ENCODE peak calls at places on chromosomes 16 and 17, in five cellular contexts. A is HEK293T, D is HepG2, Y is GM12878, G is K562. Q is an unnamed sample.

GRCh38 chr17:77245162-77245926 is 104.6 kb downstream of the SEC14L1 start:
- DNase-seq in G (no peak), D (no peak), A (no peak), Y (peak), Q (no peak)

GRCh38 chr17:65824901-65825300 is 263.5 kb upstream of the AXIN2 start:
- DNase-seq in D (no peak), G (no peak), Y (no peak), A (no peak), Q (no peak)

GRCh38 chr17:70184770-70185169 is 15.4 kb downstream of the KCNJ2 start:
- DNase-seq in Y (no peak), D (no peak), G (no peak), A (no peak), Q (no peak)

GRCh38 chr17:73533801-73534574 is 110.3 kb downstream of the SDK2 start:
- DNase-seq in G (no peak), D (no peak), Y (no peak), A (no peak), Q (no peak)

GRCh38 chr16:85898521-85899442 is at the start of gene IRF8:
- DNase-seq in Y (peak), G (no peak), D (no peak), A (peak), Q (peak)

GRCh38 chr16:78462261-78463208 is 363.1 kb downstream of the WWOX start:
- DNase-seq in A (no peak), Y (no peak), G (no peak), D (peak), Q (no peak)

GRCh38 chr17:177155-177554 is 4.3 kb downstream of the DOC2B start:
- DNase-seq in A (no peak), G (no peak), Y (no peak), D (no peak), Q (no peak)

GRCh38 chr17:77422104-77422782 is 281.5 kb downstream of the SEC14L1 start:
- DNase-seq in Y (no peak), A (no peak), G (no peak), D (no peak), Q (no peak)

GRCh38 chr17:8563981-8564602 is 66.4 kb downstream of the MYH10 start:
- DNase-seq in G (no peak), D (no peak), Y (no peak), A (no peak), Q (no peak)

GRCh38 chr16:31129568-31130335 is 5.8 kb downstream of the PRSS8 start:
- DNase-seq in Y (no peak), A (no peak), D (no peak), G (no peak), Q (no peak)

GRCh38 chr17:17812211-17813054 is 24.4 kb downstream of the SREBF1 start:
- DNase-seq in Y (no peak), A (peak), G (peak), D (peak), Q (peak)

GRCh38 chr17:8947201-8947600 is 18.3 kb downstream of the PIK3R5 start:
- DNase-seq in D (no peak), A (no peak), G (no peak), Y (no peak), Q (no peak)

GRCh38 chr16:88010343-88010970 is 59.2 kb downstream of the BANP start:
- DNase-seq in D (no peak), Y (no peak), A (no peak), G (no peak), Q (no peak)

DNA sequence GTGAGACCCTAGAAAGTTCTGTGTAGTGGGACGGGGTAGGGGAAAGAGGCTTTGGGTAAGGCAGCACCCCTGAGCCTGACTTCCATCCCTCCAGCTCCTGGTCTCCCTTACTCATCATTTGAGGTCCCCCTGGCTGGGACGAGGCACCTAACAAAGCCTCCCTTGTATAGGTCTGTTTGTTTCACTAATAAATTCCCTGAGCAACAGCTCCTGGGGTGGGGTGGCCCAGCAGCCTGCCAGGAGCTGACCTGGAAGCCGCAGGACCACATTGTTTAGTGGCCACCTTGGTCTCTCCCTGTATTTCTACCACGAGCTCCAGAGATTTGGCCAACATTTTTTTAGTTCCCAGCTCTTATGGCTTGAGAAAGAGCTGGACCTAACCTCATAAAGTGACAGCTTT is 7.2 kb downstream of the PRR15L start:
- DNase-seq in D (peak), Y (no peak), A (no peak), G (no peak), Q (no peak)
- TF ChIP-seq FOXM1 in D (no peak), Y (no peak), A (no peak), G (no peak), Q (no peak)

DNA sequence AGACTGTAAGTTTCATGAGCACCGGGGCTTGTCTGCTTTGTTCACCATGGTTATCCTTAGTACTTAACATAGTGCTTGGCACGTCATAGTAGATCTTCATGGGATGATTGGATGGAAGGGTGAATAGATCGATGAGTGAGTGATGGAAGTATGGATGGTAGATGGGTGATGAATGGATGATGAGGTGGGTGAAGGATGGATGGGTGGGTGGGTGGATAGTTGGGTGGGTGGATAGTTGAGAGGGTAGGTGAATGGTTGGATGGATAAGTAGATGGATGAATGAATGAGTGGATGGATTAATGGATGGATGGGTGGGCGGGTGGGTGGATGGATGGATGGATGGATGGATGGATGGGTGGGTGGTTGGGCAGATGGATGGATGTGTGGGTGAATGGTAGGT is 133.2 kb upstream of the PLCG2 start:
- DNase-seq in G (no peak), D (no peak), Y (no peak), A (no peak), Q (no peak)
- TF ChIP-seq FOXM1 in G (no peak), D (no peak), Y (no peak), A (no peak), Q (no peak)

GRCh38 chr16:877242-878065 is 76.9 kb upstream of the GNG13 start:
- DNase-seq in G (no peak), Y (no peak), A (no peak), D (no peak), Q (no peak)

GRCh38 chr16:879461-879861 is 78.9 kb upstream of the GNG13 start:
- DNase-seq in A (no peak), D (no peak), G (no peak), Y (no peak), Q (no peak)

GRCh38 chr16:876523-877241 is 76.1 kb upstream of the GNG13 start:
- DNase-seq in Y (no peak), G (no peak), A (no peak), D (no peak), Q (no peak)

GRCh38 chr16:878886-879285 is 78.4 kb upstream of the GNG13 start:
- DNase-seq in G (no peak), A (no peak), Y (no peak), D (no peak), Q (no peak)

DNA sequence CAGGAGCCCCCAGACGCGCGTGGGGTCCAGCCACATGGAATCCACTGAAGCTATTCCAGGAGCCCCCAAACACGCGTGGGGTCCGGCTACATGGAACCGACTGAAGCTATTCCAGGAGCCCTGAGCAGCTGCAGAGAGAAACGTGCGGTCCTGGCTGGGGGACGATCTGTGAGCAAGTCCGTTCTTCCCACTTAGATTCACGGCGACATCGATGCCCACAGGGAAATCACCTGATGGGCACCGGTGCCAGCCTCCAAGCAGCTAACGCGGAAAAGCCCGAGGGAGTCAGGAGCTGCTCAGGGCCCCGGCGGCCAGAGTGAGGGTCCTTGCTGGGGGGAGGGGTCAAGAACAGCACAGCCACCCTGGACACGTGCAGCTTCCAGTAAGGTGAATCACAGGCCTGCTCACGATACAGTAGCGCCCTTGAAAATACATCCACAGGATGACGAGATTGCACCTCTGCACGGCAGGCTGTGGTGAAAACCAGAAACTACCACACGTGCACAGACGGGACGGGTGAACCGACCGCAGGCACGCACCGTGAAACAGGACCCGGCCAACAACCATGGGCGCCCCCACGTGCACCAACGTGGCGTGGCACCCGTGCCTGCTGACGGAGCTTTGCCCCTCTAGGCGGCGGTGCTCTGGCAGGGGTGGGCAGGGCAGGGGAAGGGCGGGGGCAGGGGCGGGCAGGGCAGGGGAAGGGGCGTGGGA is 77.7 kb upstream of the GNG13 start:
- DNase-seq in A (no peak), G (no peak), D (no peak), Y (no peak), Q (peak)
- TF ChIP-seq FOXM1 in A (no peak), G (no peak), D (no peak), Y (no peak), Q (no peak)

GRCh38 chr16:10665166-10665565 is 29.6 kb downstream of the TEKT5 start:
- DNase-seq in D (no peak), A (no peak), Y (no peak), G (no peak), Q (no peak)

GRCh38 chr16:10671729-10672128 is 23.0 kb downstream of the TEKT5 start:
- DNase-seq in A (no peak), G (no peak), Y (no peak), D (no peak), Q (no peak)

GRCh38 chr16:10669791-10670190 is 24.9 kb downstream of the TEKT5 start:
- DNase-seq in D (no peak), A (no peak), Y (no peak), G (no peak), Q (no peak)

GRCh38 chr16:10667239-10667638 is 27.5 kb downstream of the TEKT5 start:
- DNase-seq in D (no peak), A (no peak), Y (no peak), G (no peak), Q (no peak)

GRCh38 chr16:10668322-10669045 is 26.2 kb downstream of the TEKT5 start:
- DNase-seq in Y (no peak), D (peak), G (peak), A (peak), Q (peak)
- TF ChIP-seq FOXM1 in Y (no peak), D (no peak), G (no peak), A (no peak), Q (no peak)

GRCh38 chr16:27762441-27762840 is 212.5 kb downstream of the KATNIP start:
- DNase-seq in G (no peak), Y (no peak), D (no peak), A (no peak), Q (no peak)
- TF ChIP-seq FOXM1 in G (no peak), Y (no peak), D (no peak), A (no peak), Q (no peak)

GRCh38 chr17:31510273-31511175 is 119.0 kb downstream of the RAB11FIP4 start:
- DNase-seq in Y (no peak), D (no peak), G (no peak), A (no peak), Q (no peak)

GRCh38 chr17:31509095-31509804 is 117.8 kb downstream of the RAB11FIP4 start:
- DNase-seq in A (no peak), Y (no peak), D (no peak), G (peak), Q (no peak)

GRCh38 chr17:31509805-31510177 is 118.3 kb downstream of the RAB11FIP4 start:
- DNase-seq in Y (no peak), D (no peak), A (no peak), G (no peak), Q (peak)

GRCh38 chr17:31506517-31506916 is 115.0 kb downstream of the RAB11FIP4 start:
- DNase-seq in A (no peak), Y (no peak), G (no peak), D (no peak), Q (no peak)

GRCh38 chr17:31508310-31509094 is 117.0 kb downstream of the RAB11FIP4 start:
- DNase-seq in D (peak), Y (peak), G (peak), A (no peak), Q (no peak)
- TF ChIP-seq FOXM1 in D (no peak), Y (no peak), G (no peak), A (no peak), Q (no peak)

GRCh38 chr17:34852141-34852540 is 109.1 kb downstream of the CCT6B start:
- DNase-seq in A (no peak), D (no peak), Y (no peak), G (no peak), Q (no peak)

GRCh38 chr17:34852614-34853013 is 108.6 kb downstream of the CCT6B start:
- DNase-seq in Y (no peak), D (no peak), G (peak), A (peak), Q (no peak)

GRCh38 chr17:34850964-34851363 is 110.3 kb downstream of the CCT6B start:
- DNase-seq in G (no peak), Y (no peak), D (no peak), A (no peak), Q (no peak)

GRCh38 chr17:34847939-34848338 is 113.3 kb downstream of the CCT6B start:
- DNase-seq in G (no peak), D (no peak), A (no peak), Y (no peak), Q (no peak)

GRCh38 chr17:34850023-34850422 is 111.2 kb downstream of the CCT6B start:
- DNase-seq in D (no peak), G (no peak), A (no peak), Y (no peak), Q (no peak)
- TF ChIP-seq FOXM1 in D (no peak), G (no peak), A (no peak), Y (no peak), Q (no peak)

GRCh38 chr17:68461589-68461988 is 4.3 kb upstream of the WIPI1 start:
- DNase-seq in Y (no peak), G (no peak), D (no peak), A (no peak), Q (no peak)
- TF ChIP-seq FOXM1 in Y (no peak), G (no peak), D (no peak), A (no peak), Q (no peak)

GRCh38 chr17:29590261-29590978 is 972 bp upstream of the GIT1 start:
- DNase-seq in D (no peak), A (no peak), Y (no peak), G (peak), Q (no peak)
- TF ChIP-seq FOXM1 in D (no peak), A (no peak), Y (no peak), G (no peak), Q (no peak)

GRCh38 chr17:45043268-45043681 is 8.2 kb downstream of the DCAKD start:
- DNase-seq in G (no peak), A (no peak), Y (no peak), D (no peak), Q (peak)

GRCh38 chr17:45042346-45043120 is 8.9 kb downstream of the DCAKD start:
- DNase-seq in Y (no peak), D (no peak), A (no peak), G (no peak), Q (peak)

GRCh38 chr17:45038771-45039634 is 12.4 kb downstream of the DCAKD start:
- DNase-seq in Y (no peak), G (no peak), A (no peak), D (no peak), Q (no peak)

GRCh38 chr17:45043813-45044540 is 7.5 kb downstream of the DCAKD start:
- DNase-seq in Y (no peak), D (peak), G (no peak), A (no peak), Q (no peak)

GRCh38 chr17:45040459-45040858 is 11.0 kb downstream of the DCAKD start:
- DNase-seq in A (no peak), G (no peak), D (no peak), Y (no peak), Q (no peak)
- TF ChIP-seq FOXM1 in A (no peak), G (no peak), D (no peak), Y (no peak), Q (no peak)

Q was measured in SK-N-SH.